ENCODE peak calls at places on chromosomes 7 and 10, in five cellular contexts. A is heart left ventricle, O is OCI-LY7, N is heart right ventricle, Y is Panc1. F is an unnamed sample.

GRCh38 chr10:19620867-19621266 is 195.4 kb upstream of the PLXDC2 start:
- DNase-seq in A (no peak), O (no peak), N (no peak), Y (no peak), F (no peak)

GRCh38 chr7:123573896-123574467 is 16.4 kb upstream of the NDUFA5 start:
- DNase-seq in A (no peak), O (no peak), N (no peak), Y (no peak), F (no peak)

GRCh38 chr10:24597426-24597825 is 126.3 kb downstream of the ARHGAP21 start:
- DNase-seq in A (no peak), O (no peak), N (no peak), Y (no peak), F (no peak)

GRCh38 chr7:43764039-43764789 is 5.7 kb downstream of the BLVRA start:
- DNase-seq in A (peak; percentile 44), O (peak; percentile 4), N (no peak), Y (no peak), F (peak; percentile 41)

GRCh38 chr7:92576296-92576695 is 13.9 kb downstream of the FAM133B start:
- DNase-seq in A (no peak), O (no peak), N (no peak), Y (no peak), F (no peak)

GRCh38 chr7:107981466-107981865 is 21.5 kb downstream of the LAMB1 start:
- DNase-seq in A (no peak), O (no peak), N (no peak), Y (no peak), F (no peak)

GRCh38 chr7:19701471-19701870 is 7.4 kb downstream of the POLR1F start:
- DNase-seq in A (no peak), O (no peak), N (no peak), Y (no peak), F (no peak)

GRCh38 chr7:100516135-100516812 is 22.7 kb upstream of the AGFG2 start:
- DNase-seq in A (peak; percentile 46), O (peak; percentile 74), N (peak; percentile 20), Y (no peak), F (peak; percentile 60)

GRCh38 chr7:3518546-3518945 is 217.5 kb downstream of the SDK1 start:
- DNase-seq in A (no peak), O (no peak), N (no peak), Y (no peak), F (no peak)

GRCh38 chr7:69695998-69696657 is 97.9 kb downstream of the AUTS2 start:
- DNase-seq in A (no peak), O (peak; percentile 95), N (no peak), Y (no peak), F (no peak)

GRCh38 chr7:97027427-97028234 is 3.0 kb upstream of the DLX5 start:
- DNase-seq in A (peak; percentile 78), O (peak; percentile 71), N (peak; percentile 70), Y (peak; percentile 67), F (peak; percentile 83)

GRCh38 chr7:36153571-36154097 is 580 bp downstream of the EEPD1 start:
- DNase-seq in A (peak; percentile 60), O (no peak), N (peak; percentile 53), Y (no peak), F (no peak)

GRCh38 chr7:30303312-30304039 is 19.1 kb downstream of the ZNRF2 start:
- DNase-seq in A (no peak), O (no peak), N (no peak), Y (no peak), F (no peak)

GRCh38 chr10:113463777-113464176 is 89.1 kb upstream of the HABP2 start:
- DNase-seq in A (no peak), O (no peak), N (no peak), Y (no peak), F (no peak)

GRCh38 chr7:124263232-124263827 is 230.5 kb upstream of the TMEM229A start:
- DNase-seq in A (no peak), O (peak; percentile 11), N (no peak), Y (no peak), F (no peak)

GRCh38 chr10:44955408-44956070 is 4.1 kb upstream of the RASSF4 start:
- DNase-seq in A (peak; percentile 65), O (no peak), N (no peak), Y (no peak), F (peak; percentile 87)

GRCh38 chr7:99123571-99124033 is 20.3 kb downstream of the SMURF1 start:
- DNase-seq in A (no peak), O (no peak), N (no peak), Y (no peak), F (no peak)

GRCh38 chr10:35685402-35685801 is 43.3 kb upstream of the FZD8 start:
- DNase-seq in A (no peak), O (no peak), N (no peak), Y (no peak), F (no peak)

GRCh38 chr7:112204072-112204775 is 2.0 kb downstream of the DOCK4 start:
- DNase-seq in A (no peak), O (no peak), N (no peak), Y (no peak), F (no peak)

GRCh38 chr10:71424496-71425194 is 27.9 kb downstream of the CDH23 start:
- DNase-seq in A (no peak), O (no peak), N (no peak), Y (no peak), F (no peak)

GRCh38 chr7:49244543-49244942 is 320.2 kb downstream of the CDC14C start:
- DNase-seq in A (no peak), O (no peak), N (no peak), Y (no peak), F (no peak)

GRCh38 chr7:98254951-98255610 is 3.0 kb upstream of the TECPR1 start:
- DNase-seq in A (no peak), O (no peak), N (no peak), Y (no peak), F (no peak)

GRCh38 chr10:12201543-12201942 is 5.6 kb downstream of the CDC123 start:
- DNase-seq in A (no peak), O (no peak), N (no peak), Y (no peak), F (no peak)

GRCh38 chr7:66359656-66360211 is 154.6 kb downstream of the TPST1 start:
- DNase-seq in A (peak; percentile 37), O (no peak), N (no peak), Y (no peak), F (no peak)

GRCh38 chr7:55100172-55100961 is 81.5 kb downstream of the EGFR start:
- DNase-seq in A (peak; percentile 97), O (no peak), N (peak; percentile 83), Y (no peak), F (peak; percentile 89)

GRCh38 chr10:28853195-28853594 is 175.9 kb downstream of the BAMBI start:
- DNase-seq in A (no peak), O (no peak), N (no peak), Y (no peak), F (no peak)

GRCh38 chr7:38465946-38466345 is 165.2 kb downstream of the AMPH start:
- DNase-seq in A (no peak), O (no peak), N (no peak), Y (no peak), F (no peak)

GRCh38 chr10:26804418-26805393 is 56.1 kb downstream of the ABI1 start:
- DNase-seq in A (no peak), O (no peak), N (no peak), Y (no peak), F (no peak)

GRCh38 chr10:119644215-119644826 is 6.9 kb upstream of the BAG3 start:
- DNase-seq in A (no peak), O (no peak), N (no peak), Y (no peak), F (no peak)

GRCh38 chr10:117896517-117896916 is 150.2 kb downstream of the RAB11FIP2 start:
- DNase-seq in A (no peak), O (peak; percentile 6), N (no peak), Y (no peak), F (no peak)

GRCh38 chr7:96224682-96225081 is 97.2 kb downstream of the SLC25A13 start:
- DNase-seq in A (no peak), O (no peak), N (no peak), Y (no peak), F (no peak)

DNA sequence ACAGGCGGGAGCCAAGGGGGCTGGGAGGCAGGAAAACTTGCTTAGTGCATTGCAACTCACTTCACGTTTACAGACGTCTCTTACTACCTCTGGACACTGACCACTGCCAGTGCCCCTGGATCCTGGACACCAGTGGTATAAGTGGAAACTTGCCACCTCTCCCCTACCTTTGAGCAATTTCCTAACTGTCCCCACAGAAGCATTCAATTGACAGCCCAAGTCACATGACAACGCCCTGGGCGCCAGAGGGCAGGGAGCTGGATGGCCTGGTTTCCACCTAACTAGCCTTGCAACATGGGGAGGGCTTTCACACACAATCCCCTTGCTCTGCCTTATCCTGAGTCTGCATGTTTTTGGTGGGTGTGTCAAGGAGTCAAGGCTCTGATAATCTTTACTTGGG is 113.8 kb downstream of the DYNC2I1 start:
- DNase-seq in A (no peak), O (no peak), N (no peak), Y (no peak), F (no peak)
- TF ChIP-seq CTCF in A (no peak), O (no peak), N (no peak), Y (no peak), F (no peak)

GRCh38 chr10:125157473-125157865 is 2.9 kb downstream of the CTBP2 start:
- DNase-seq in A (no peak), O (no peak), N (no peak), Y (no peak), F (no peak)
- H3K4me3 ChIP-seq in A (peak overlapping the region; percentile 85), O (no peak overlapping the region), N (no peak overlapping the region), Y (peak overlapping the region; percentile 83), F (peak overlapping the region; percentile 86)

DNA sequence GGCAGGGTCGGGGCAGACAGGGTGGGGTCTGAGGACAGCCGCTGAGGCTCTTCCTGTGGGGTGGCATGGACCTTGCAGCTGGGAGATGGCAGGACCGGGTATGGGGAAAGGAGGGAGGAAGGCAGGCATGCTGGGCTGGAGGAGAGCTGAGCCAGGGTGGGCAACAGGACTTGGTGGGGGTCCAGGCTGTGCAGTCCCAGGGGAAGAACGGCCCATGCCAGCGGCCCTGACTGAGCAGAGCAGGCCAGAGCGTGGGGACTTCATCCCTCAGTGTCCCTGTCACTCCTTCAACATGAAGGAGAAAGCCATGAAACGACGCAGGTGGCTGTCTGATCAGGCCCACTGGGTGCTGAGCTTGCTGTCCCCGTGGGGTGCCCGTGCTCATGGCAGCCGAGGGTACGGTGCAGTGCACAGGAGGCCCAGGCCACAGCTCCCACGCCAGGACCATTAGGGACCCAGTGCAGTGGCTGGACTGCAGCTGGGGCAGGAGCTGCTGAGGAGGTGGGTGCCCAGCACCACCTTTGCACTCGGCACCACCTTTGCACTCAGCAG is 519.6 kb downstream of the PTPRN2 start:
- DNase-seq in A (no peak), O (no peak), N (no peak), Y (no peak), F (no peak)
- H3K9me3 ChIP-seq in A (no peaks in the 10 kb centered on the region), O (no peaks in the 10 kb centered on the region), N (no peaks in the 10 kb centered on the region), Y (no peaks in the 10 kb centered on the region), F (no peaks in the 10 kb centered on the region)

DNA sequence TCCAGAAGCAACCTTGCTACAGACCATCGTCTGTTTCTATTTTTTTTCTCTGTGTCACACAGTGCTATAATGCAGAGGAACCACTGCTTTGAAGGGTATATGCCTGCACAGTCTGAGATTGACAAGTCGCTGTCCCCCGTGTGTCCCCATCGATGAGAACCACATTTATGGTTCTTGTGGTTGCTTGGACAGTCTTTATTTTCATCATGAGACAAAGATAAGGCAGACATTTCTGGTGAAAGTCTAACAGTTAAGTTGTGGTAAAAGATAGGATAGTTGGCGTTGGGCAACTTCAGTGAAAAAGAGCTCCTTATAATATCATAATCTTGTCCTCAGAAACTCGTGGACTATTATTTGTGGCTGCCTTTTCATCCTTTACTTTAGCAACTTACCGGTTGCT is 6.3 kb upstream of the AKR1E2 start:
- DNase-seq in A (no peak), O (no peak), N (no peak), Y (no peak), F (no peak)
- TF ChIP-seq CTCF in A (no peak), O (no peak), N (no peak), Y (no peak), F (no peak)